ENCODE peak calls at places on chromosomes 16 and 17, in four cellular contexts. One of them, this sample, is unnamed.

GRCh38 chr17:1422907-1423306 is 22.9 kb upstream of the YWHAE start:
- DNase-seq in CD8-positive, alpha-beta memory T cell: no peak
- DNase-seq in SK-N-SH: no peak
- DNase-seq in GM23248: peak; percentile 98
- DNase-seq in this sample: no peak

GRCh38 chr17:81359218-81359617 is 36.0 kb upstream of the BAHCC1 start:
- DNase-seq in CD8-positive, alpha-beta memory T cell: no peak
- DNase-seq in SK-N-SH: no peak
- DNase-seq in GM23248: no peak
- DNase-seq in this sample: no peak

GRCh38 chr16:525520-526180 is 1.9 kb upstream of the CAPN15 start:
- DNase-seq in CD8-positive, alpha-beta memory T cell: peak; percentile 44
- DNase-seq in SK-N-SH: no peak
- DNase-seq in GM23248: peak; percentile 98
- DNase-seq in this sample: no peak

GRCh38 chr17:79778504-79779087 is 648 bp downstream of the CBX2 start:
- DNase-seq in CD8-positive, alpha-beta memory T cell: no peak
- DNase-seq in SK-N-SH: peak; percentile 87
- DNase-seq in GM23248: no peak
- DNase-seq in this sample: peak; percentile 62

GRCh38 chr17:78117027-78117981 is 11.3 kb downstream of the TMC6 start:
- DNase-seq in CD8-positive, alpha-beta memory T cell: no peak
- DNase-seq in SK-N-SH: peak; percentile 92
- DNase-seq in GM23248: no peak
- DNase-seq in this sample: peak; percentile 87

GRCh38 chr17:72184805-72185204 is 64.0 kb downstream of the SOX9 start:
- DNase-seq in CD8-positive, alpha-beta memory T cell: no peak
- DNase-seq in SK-N-SH: no peak
- DNase-seq in GM23248: peak; percentile 64
- DNase-seq in this sample: no peak

GRCh38 chr16:30700491-30700890 is 1.5 kb downstream of the SRCAP start:
- DNase-seq in CD8-positive, alpha-beta memory T cell: no peak
- DNase-seq in SK-N-SH: peak; percentile 49
- DNase-seq in GM23248: peak; percentile 34
- DNase-seq in this sample: no peak

GRCh38 chr16:46972971-46973456 is 460 bp downstream of the DNAJA2 start:
- DNase-seq in CD8-positive, alpha-beta memory T cell: peak; percentile 37
- DNase-seq in SK-N-SH: peak; percentile 72
- DNase-seq in GM23248: peak; percentile 67
- DNase-seq in this sample: peak; percentile 21

GRCh38 chr16:997440-998051 is 16.0 kb downstream of the SOX8 start:
- DNase-seq in CD8-positive, alpha-beta memory T cell: peak; percentile 38
- DNase-seq in SK-N-SH: no peak
- DNase-seq in GM23248: peak; percentile 42
- DNase-seq in this sample: no peak

GRCh38 chr17:79874329-79874981 is 35.2 kb upstream of the CBX4 start:
- DNase-seq in CD8-positive, alpha-beta memory T cell: no peak
- DNase-seq in SK-N-SH: peak; percentile 80
- DNase-seq in GM23248: peak; percentile 40
- DNase-seq in this sample: peak; percentile 61

GRCh38 chr17:30323895-30324319 is 9.9 kb downstream of the TMIGD1 start:
- DNase-seq in CD8-positive, alpha-beta memory T cell: peak; percentile 7
- DNase-seq in SK-N-SH: no peak
- DNase-seq in GM23248: peak; percentile 33
- DNase-seq in this sample: no peak

GRCh38 chr17:69423450-69423849 is 9.0 kb downstream of the MAP2K6 start:
- DNase-seq in CD8-positive, alpha-beta memory T cell: no peak
- DNase-seq in SK-N-SH: no peak
- DNase-seq in GM23248: no peak
- DNase-seq in this sample: no peak

GRCh38 chr16:25148568-25149215 is 37.1 kb downstream of the LCMT1 start:
- DNase-seq in CD8-positive, alpha-beta memory T cell: no peak
- DNase-seq in SK-N-SH: peak; percentile 28
- DNase-seq in GM23248: no peak
- DNase-seq in this sample: no peak

GRCh38 chr16:88309174-88309904 is 73.4 kb upstream of the ZNF469 start:
- DNase-seq in CD8-positive, alpha-beta memory T cell: no peak
- DNase-seq in SK-N-SH: no peak
- DNase-seq in GM23248: no peak
- DNase-seq in this sample: no peak
- H3K27ac ChIP-seq in CD8-positive, alpha-beta memory T cell: no peak overlapping the region
- H3K27ac ChIP-seq in SK-N-SH: peak overlapping the region; percentile 99
- H3K27ac ChIP-seq in GM23248: no peak overlapping the region
- H3K27ac ChIP-seq in this sample: no peak overlapping the region

GRCh38 chr17:7931709-7932482 is at the start of the genes CNTROB and TRAPPC1:
- DNase-seq in CD8-positive, alpha-beta memory T cell: peak; percentile 99
- DNase-seq in SK-N-SH: peak; percentile 98
- DNase-seq in GM23248: peak; percentile 99
- DNase-seq in this sample: peak; percentile 99

GRCh38 chr17:7927596-7927995 is 2.1 kb downstream of the KCNAB3 start:
- DNase-seq in CD8-positive, alpha-beta memory T cell: no peak
- DNase-seq in SK-N-SH: no peak
- DNase-seq in GM23248: no peak
- DNase-seq in this sample: no peak

GRCh38 chr17:7932483-7932891 is 481 bp downstream of the CNTROB start:
- DNase-seq in CD8-positive, alpha-beta memory T cell: peak; percentile 10
- DNase-seq in SK-N-SH: peak; percentile 60
- DNase-seq in GM23248: peak; percentile 56
- DNase-seq in this sample: no peak

GRCh38 chr17:7930841-7931631 is 710 bp downstream of the TRAPPC1 start:
- DNase-seq in CD8-positive, alpha-beta memory T cell: no peak
- DNase-seq in SK-N-SH: no peak
- DNase-seq in GM23248: no peak
- DNase-seq in this sample: no peak

GRCh38 chr17:7929158-7930029 is at the start of gene KCNAB3:
- DNase-seq in CD8-positive, alpha-beta memory T cell: peak; percentile 35
- DNase-seq in SK-N-SH: peak; percentile 92
- DNase-seq in GM23248: peak; percentile 78
- DNase-seq in this sample: no peak
- H3K4me3 ChIP-seq in CD8-positive, alpha-beta memory T cell: peak within 1 kb of the TSS; percentile 97
- H3K4me3 ChIP-seq in SK-N-SH: peak within 1 kb of the TSS; percentile 100
- H3K4me3 ChIP-seq in GM23248: no peak within 1 kb of the TSS
- H3K4me3 ChIP-seq in this sample: no peak within 1 kb of the TSS

GRCh38 chr17:48564200-48565023 is 13.7 kb downstream of the HOXB4 start:
- DNase-seq in CD8-positive, alpha-beta memory T cell: no peak
- DNase-seq in SK-N-SH: no peak
- DNase-seq in GM23248: peak; percentile 73
- DNase-seq in this sample: no peak

GRCh38 chr17:48561894-48562810 is 16.0 kb downstream of the HOXB4 start:
- DNase-seq in CD8-positive, alpha-beta memory T cell: no peak
- DNase-seq in SK-N-SH: no peak
- DNase-seq in GM23248: peak; percentile 49
- DNase-seq in this sample: peak; percentile 51

GRCh38 chr17:48563867-48564199 is 14.3 kb downstream of the HOXB4 start:
- DNase-seq in CD8-positive, alpha-beta memory T cell: no peak
- DNase-seq in SK-N-SH: no peak
- DNase-seq in GM23248: no peak
- DNase-seq in this sample: no peak

GRCh38 chr17:48562934-48563333 is 15.2 kb downstream of the HOXB4 start:
- DNase-seq in CD8-positive, alpha-beta memory T cell: no peak
- DNase-seq in SK-N-SH: no peak
- DNase-seq in GM23248: no peak
- DNase-seq in this sample: no peak

DNA sequence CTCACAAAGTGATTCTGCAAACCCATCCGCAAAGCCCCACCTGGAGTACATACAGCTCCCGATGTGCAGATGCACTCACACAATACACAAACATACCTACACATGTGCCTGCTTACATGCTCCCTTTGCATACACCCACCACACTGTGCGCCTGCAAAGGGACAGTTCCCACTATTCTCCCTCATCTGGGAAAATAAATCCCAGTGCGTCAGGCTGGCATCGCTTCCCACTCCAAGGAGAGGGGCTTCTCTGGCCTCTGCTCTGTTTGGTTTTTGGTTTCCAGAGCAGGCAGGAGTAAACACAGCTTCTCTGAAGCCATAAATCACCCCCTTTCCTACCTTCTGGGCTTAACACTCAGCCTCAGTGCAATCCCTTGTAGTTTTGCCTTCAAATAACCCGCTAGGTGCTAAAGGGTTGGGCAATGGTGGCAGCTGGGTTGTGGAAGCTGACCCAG is 14.7 kb downstream of the HOXB4 start:
- DNase-seq in CD8-positive, alpha-beta memory T cell: no peak
- DNase-seq in SK-N-SH: no peak
- DNase-seq in GM23248: no peak
- DNase-seq in this sample: no peak
- H3K27me3 ChIP-seq in CD8-positive, alpha-beta memory T cell: no peaks in the 10 kb centered on the region
- H3K27me3 ChIP-seq in SK-N-SH: peaks cover 97% of the 10 kb centered on the region
- H3K27me3 ChIP-seq in GM23248: no peaks in the 10 kb centered on the region
- H3K27me3 ChIP-seq in this sample: peaks cover 97% of the 10 kb centered on the region

GRCh38 chr17:28045304-28045703 is 2.8 kb downstream of the NLK start:
- DNase-seq in CD8-positive, alpha-beta memory T cell: no peak
- DNase-seq in SK-N-SH: no peak
- DNase-seq in GM23248: no peak
- DNase-seq in this sample: no peak
- H3K27ac ChIP-seq in CD8-positive, alpha-beta memory T cell: no peak overlapping the region
- H3K27ac ChIP-seq in SK-N-SH: no peak overlapping the region
- H3K27ac ChIP-seq in GM23248: no peak overlapping the region
- H3K27ac ChIP-seq in this sample: no peak overlapping the region

GRCh38 chr16:54933281-54934150 is 2.9 kb downstream of the IRX5 start:
- DNase-seq in CD8-positive, alpha-beta memory T cell: no peak
- DNase-seq in SK-N-SH: no peak
- DNase-seq in GM23248: peak; percentile 52
- DNase-seq in this sample: no peak
- H3K4me3 ChIP-seq in CD8-positive, alpha-beta memory T cell: no peak overlapping the region
- H3K4me3 ChIP-seq in SK-N-SH: no peak overlapping the region
- H3K4me3 ChIP-seq in GM23248: peak overlapping the region; percentile 87
- H3K4me3 ChIP-seq in this sample: no peak overlapping the region

DNA sequence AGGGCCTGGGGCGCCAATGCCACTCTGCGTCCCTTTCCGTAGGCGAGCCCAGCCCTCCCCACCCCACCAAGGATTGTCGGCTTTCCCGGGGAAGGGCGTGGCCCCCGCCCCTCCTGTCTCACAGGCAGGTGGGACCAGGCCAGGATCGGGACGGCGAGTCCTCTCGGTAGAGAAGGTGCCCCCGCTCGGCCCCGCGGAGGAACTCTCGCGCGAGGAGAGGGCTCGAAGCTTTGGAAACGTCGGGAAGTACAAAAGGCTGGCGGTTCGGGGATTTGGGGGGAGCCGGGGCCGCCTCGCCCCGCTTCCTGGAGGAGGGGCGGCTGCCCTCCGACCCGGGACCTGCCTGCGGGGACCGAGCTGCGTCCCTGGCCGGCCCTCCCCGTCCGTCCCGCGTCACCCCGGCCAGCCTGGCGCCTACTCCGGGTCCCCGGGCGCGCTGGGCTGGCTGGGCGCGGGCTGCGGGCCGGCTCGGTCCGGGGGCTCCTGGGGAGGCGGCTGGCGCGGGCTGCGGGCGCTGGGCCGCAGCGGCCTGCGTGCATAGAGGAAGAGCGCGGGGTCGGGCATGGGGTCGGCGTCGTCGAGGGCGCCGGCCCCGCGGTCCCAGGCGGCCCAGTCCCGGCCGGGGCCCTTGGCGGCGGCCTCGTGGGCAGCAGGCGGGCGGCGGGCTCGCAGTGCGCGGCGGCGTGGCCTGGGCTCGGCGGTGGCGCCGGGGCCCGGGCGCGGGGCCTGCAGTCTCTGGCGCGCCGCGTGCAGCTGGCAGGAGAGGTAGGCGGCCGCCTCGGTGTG is 12.6 kb upstream of the CLUH start:
- DNase-seq in CD8-positive, alpha-beta memory T cell: no peak
- DNase-seq in SK-N-SH: peak; percentile 34
- DNase-seq in GM23248: peak; percentile 27
- DNase-seq in this sample: no peak
- H3K27me3 ChIP-seq in CD8-positive, alpha-beta memory T cell: peaks cover 4% of the 10 kb centered on the region
- H3K27me3 ChIP-seq in SK-N-SH: no peaks in the 10 kb centered on the region
- H3K27me3 ChIP-seq in GM23248: peaks cover 11% of the 10 kb centered on the region
- H3K27me3 ChIP-seq in this sample: no peaks in the 10 kb centered on the region

DNA sequence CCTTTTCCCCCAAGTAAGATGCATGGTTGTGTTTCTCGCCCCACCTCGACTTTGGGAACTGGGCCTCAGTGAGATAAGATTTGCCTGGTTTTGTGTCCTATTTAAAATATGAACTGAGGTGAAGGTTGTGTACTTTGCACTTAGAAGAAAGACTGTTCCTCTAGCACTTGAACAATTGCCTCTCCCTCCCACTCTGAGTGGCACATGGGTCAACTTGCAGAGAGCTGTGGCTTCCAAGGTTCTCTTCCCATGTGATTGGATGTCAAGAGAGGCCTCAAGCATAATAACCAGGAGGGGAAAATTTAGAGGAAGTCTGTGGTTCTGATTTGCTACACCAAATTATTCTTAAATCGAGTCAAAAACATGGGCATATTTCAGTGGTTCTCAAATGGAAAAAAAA is 329.1 kb downstream of the HS3ST3B1 start:
- DNase-seq in CD8-positive, alpha-beta memory T cell: no peak
- DNase-seq in SK-N-SH: no peak
- DNase-seq in GM23248: no peak
- DNase-seq in this sample: no peak
- H3K27ac ChIP-seq in CD8-positive, alpha-beta memory T cell: no peak overlapping the region
- H3K27ac ChIP-seq in SK-N-SH: no peak overlapping the region
- H3K27ac ChIP-seq in GM23248: no peak overlapping the region
- H3K27ac ChIP-seq in this sample: no peak overlapping the region

DNA sequence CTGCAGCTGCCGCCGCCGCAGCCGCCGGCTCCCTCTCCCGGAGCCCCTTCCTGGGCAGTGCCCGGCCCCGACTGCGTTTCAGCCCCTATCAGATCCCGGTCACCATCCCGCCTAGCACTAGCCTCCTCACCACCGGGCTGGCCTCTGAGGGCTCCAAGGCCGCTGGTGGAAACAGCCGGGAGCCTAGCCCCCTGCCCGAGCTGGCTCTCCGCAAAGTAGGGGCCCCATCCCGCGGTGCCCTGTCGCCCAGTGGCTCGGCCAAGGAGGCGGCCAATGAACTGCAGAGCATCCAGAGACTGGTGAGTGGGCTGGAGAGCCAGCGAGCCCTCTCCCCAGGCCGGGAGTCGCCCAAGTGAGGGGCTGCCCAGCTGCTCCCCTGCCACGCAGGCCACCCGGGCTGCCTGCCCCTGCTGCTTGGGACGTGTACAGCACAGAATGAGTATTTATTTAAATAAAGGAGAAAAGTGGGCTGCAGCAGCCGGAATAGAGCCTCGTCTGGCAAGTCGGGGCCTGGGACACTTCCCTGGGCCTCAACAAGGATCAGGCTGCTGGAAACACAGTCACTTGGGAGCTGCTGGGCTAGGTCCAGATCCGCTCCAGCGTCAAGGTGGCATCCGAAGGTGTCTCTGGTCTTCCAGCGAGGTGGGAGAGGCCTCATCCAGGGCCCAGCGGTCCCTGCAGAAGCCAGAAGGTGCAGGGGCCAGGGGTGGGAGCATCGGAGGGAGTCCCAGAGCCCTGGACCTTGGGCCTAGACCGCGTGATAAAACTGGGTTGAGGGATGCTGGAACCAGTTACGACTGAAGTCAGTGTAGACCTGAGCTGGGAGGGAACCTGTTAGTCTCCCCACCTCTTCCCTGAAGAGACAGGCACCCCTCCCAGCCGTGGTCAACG is 8.8 kb downstream of the TBX2 start:
- DNase-seq in CD8-positive, alpha-beta memory T cell: no peak
- DNase-seq in SK-N-SH: peak; percentile 44
- DNase-seq in GM23248: no peak
- DNase-seq in this sample: peak; percentile 13
- H3K4me3 ChIP-seq in CD8-positive, alpha-beta memory T cell: no peak overlapping the region
- H3K4me3 ChIP-seq in SK-N-SH: no peak overlapping the region
- H3K4me3 ChIP-seq in GM23248: no peak overlapping the region
- H3K4me3 ChIP-seq in this sample: peak overlapping the region; percentile 91

GRCh38 chr16:78212674-78213073 is 113.2 kb downstream of the WWOX start:
- DNase-seq in CD8-positive, alpha-beta memory T cell: no peak
- DNase-seq in SK-N-SH: no peak
- DNase-seq in GM23248: no peak
- DNase-seq in this sample: no peak
- H3K27me3 ChIP-seq in CD8-positive, alpha-beta memory T cell: no peaks in the 10 kb centered on the region
- H3K27me3 ChIP-seq in SK-N-SH: no peaks in the 10 kb centered on the region
- H3K27me3 ChIP-seq in GM23248: no peaks in the 10 kb centered on the region
- H3K27me3 ChIP-seq in this sample: no peaks in the 10 kb centered on the region

This sample was measured in WERI-Rb-1.